ENCODE peak calls at places on chromosomes 4 and X, in nine cellular contexts. Q is HCT116, G is K562, E is A549, O is Panc1, S is SK-N-SH, D is GM23338, T is GM12878, N is HepG2. L is an unnamed sample.
A peak's percentile ranks its signal among the peaks of the same experiment; 100 is the strongest.

GRCh38 chr4:42570221-42570620 is 86.7 kb downstream of the ATP8A1 start:
- DNase-seq in E (no peak), O (no peak), Q (no peak), D (peak; percentile 4), G (no peak), N (no peak), S (no peak), T (no peak), L (no peak)

GRCh38 chrX:7908821-7909220 is 18.4 kb downstream of the PNPLA4 start:
- DNase-seq in N (no peak), E (no peak), D (no peak), G (no peak), O (no peak), S (no peak), T (no peak), Q (no peak), L (no peak)

GRCh38 chrX:131841496-131842410 is 181.3 kb upstream of the STK26 start:
- DNase-seq in Q (peak; percentile 40), S (peak; percentile 81), O (no peak), T (no peak), N (peak; percentile 50), G (peak; percentile 66), E (peak; percentile 66), D (peak; percentile 79), L (no peak)

GRCh38 chrX:71103110-71103983 is 3.2 kb downstream of the CXorf65 start:
- DNase-seq in N (no peak), O (no peak), S (peak; percentile 64), D (peak; percentile 80), G (peak; percentile 94), T (no peak), Q (no peak), E (no peak), L (no peak)

GRCh38 chr4:7747556-7747955 is 192.1 kb downstream of the AFAP1 start:
- DNase-seq in G (no peak), E (no peak), Q (no peak), S (no peak), N (no peak), O (no peak), D (no peak), T (no peak), L (no peak)

GRCh38 chr4:24164054-24164453 is 274.2 kb upstream of the PPARGC1A start:
- DNase-seq in Q (no peak), D (no peak), T (no peak), G (no peak), N (no peak), O (no peak), S (no peak), E (no peak), L (no peak)

GRCh38 chr4:158805628-158806471 is 37.0 kb downstream of the FNIP2 start:
- DNase-seq in E (no peak), N (no peak), D (no peak), G (no peak), S (peak; percentile 47), O (no peak), T (no peak), Q (no peak), L (peak; percentile 76)

GRCh38 chr4:1502501-1502886 is 96.3 kb upstream of the NKX1-1 start:
- DNase-seq in Q (no peak), S (no peak), N (no peak), O (no peak), E (no peak), D (no peak), G (no peak), T (no peak), L (no peak)

GRCh38 chr4:139188648-139189416 is 11.8 kb upstream of the ELF2 start:
- DNase-seq in G (peak; percentile 73), N (no peak), D (no peak), T (no peak), E (no peak), S (no peak), O (no peak), Q (no peak), L (peak; percentile 92)

GRCh38 chr4:18110099-18110498 is 88.5 kb upstream of the LCORL start:
- DNase-seq in G (no peak), S (no peak), E (no peak), N (peak; percentile 2), D (no peak), T (no peak), Q (no peak), O (no peak), L (no peak)

GRCh38 chr4:7788193-7788592 is 151.5 kb downstream of the AFAP1 start:
- DNase-seq in Q (no peak), D (peak; percentile 49), S (no peak), O (no peak), G (no peak), E (no peak), N (no peak), T (no peak), L (no peak)

GRCh38 chrX:130778773-130779172 is 124.2 kb downstream of the ENOX2 start:
- DNase-seq in G (no peak), D (no peak), O (no peak), E (no peak), S (no peak), Q (no peak), T (no peak), N (no peak), L (no peak)

GRCh38 chrX:38375888-38376287 is 23.5 kb downstream of the OTC start:
- DNase-seq in G (peak; percentile 4), D (peak; percentile 60), S (peak; percentile 14), E (peak; percentile 11), N (no peak), O (peak; percentile 7), Q (peak; percentile 0), T (no peak), L (no peak)

GRCh38 chrX:39214380-39215126 is 413.3 kb downstream of the MID1IP1 start:
- DNase-seq in N (no peak), O (no peak), G (no peak), T (no peak), D (no peak), S (no peak), Q (no peak), E (no peak), L (no peak)

GRCh38 chrX:136269921-136270320 is 18.7 kb upstream of the MAP7D3 start:
- DNase-seq in G (no peak), Q (no peak), T (no peak), S (no peak), D (no peak), N (no peak), O (no peak), E (no peak), L (no peak)

GRCh38 chr4:17613761-17614415 is 553 bp upstream of the MED28 start:
- DNase-seq in Q (no peak), N (peak; percentile 50), S (no peak), D (peak; percentile 33), E (no peak), G (no peak), O (peak; percentile 28), T (no peak), L (no peak)

GRCh38 chrX:115330498-115331138 is 41.1 kb downstream of the LUZP4 start:
- DNase-seq in Q (peak; percentile 44), N (peak; percentile 36), T (peak; percentile 40), O (peak; percentile 42), D (peak; percentile 70), S (peak; percentile 67), G (peak; percentile 41), E (peak; percentile 75), L (peak; percentile 17)

GRCh38 chr4:2805712-2806391 is 13.0 kb downstream of the SH3BP2 start:
- DNase-seq in E (no peak), Q (no peak), S (no peak), D (no peak), G (no peak), T (no peak), O (no peak), N (no peak), L (no peak)

GRCh38 chr4:137890802-137891201 is 351.3 kb downstream of the SLC7A11 start:
- DNase-seq in O (no peak), N (no peak), T (no peak), D (no peak), G (no peak), S (no peak), E (no peak), Q (no peak), L (no peak)

GRCh38 chrX:14676431-14676830 is 147.1 kb downstream of the GLRA2 start:
- DNase-seq in Q (no peak), N (no peak), T (no peak), S (no peak), D (no peak), E (no peak), G (no peak), O (no peak), L (no peak)
- TF ChIP-seq REST in Q (no peak), N (no peak), T (no peak), S (no peak), D (no peak), E (no peak), G (no peak), O (no peak), L (no peak)

DNA sequence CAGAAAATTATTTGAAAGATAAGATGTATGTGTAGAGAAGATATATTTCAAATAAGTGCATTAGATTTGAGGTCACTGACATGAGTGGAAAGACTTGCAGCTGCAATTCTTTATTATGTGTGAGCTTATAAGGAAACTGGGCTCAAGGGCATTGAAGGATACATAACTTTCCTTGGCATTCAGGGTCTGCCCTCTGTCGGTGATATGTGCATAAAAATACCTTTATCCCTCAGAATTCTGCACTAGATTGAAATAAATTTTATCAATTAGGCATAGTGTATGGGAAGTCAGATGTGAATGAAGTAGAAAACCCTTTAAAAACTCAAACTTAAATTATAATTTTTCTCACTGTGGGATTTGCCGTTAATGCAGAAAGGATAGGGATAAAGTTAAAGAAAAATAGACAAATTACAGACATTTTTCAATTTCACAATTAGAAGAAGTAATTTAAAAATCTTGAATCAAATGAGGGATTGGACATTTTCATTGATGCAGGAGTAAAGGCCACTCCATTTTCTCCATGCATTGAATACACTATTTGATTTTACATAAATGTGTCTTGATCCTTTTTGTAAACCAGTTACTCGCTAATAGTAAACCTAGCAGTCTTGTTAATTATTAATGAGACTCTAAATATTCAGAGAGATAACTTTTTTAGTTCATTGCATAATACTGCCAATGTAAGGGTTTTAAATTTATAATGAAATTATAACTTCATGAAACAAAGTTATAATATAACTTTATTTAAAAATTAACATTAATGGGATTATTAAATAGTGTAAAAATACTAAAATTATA is 21.0 kb upstream of the ETNPPL start:
- DNase-seq in E (peak; percentile 14), Q (peak; percentile 12), N (peak; percentile 12), G (no peak), S (no peak), O (no peak), D (no peak), T (no peak), L (no peak)
- TF ChIP-seq CTCF in E (peak; percentile 43), Q (peak; percentile 30), N (peak; percentile 48), G (peak; percentile 33), S (peak; percentile 46), O (no peak), D (peak; percentile 32), T (peak; percentile 14), L (no peak)

GRCh38 chrX:11558972-11559371 is 106.7 kb downstream of the ARHGAP6 start:
- DNase-seq in D (peak; percentile 48), S (peak; percentile 44), O (no peak), Q (peak; percentile 15), T (no peak), E (peak; percentile 44), N (peak; percentile 24), G (peak; percentile 61), L (peak; percentile 10)
- TF ChIP-seq REST in D (no peak), S (no peak), O (no peak), Q (no peak), T (no peak), E (no peak), N (no peak), G (no peak), L (no peak)

DNA sequence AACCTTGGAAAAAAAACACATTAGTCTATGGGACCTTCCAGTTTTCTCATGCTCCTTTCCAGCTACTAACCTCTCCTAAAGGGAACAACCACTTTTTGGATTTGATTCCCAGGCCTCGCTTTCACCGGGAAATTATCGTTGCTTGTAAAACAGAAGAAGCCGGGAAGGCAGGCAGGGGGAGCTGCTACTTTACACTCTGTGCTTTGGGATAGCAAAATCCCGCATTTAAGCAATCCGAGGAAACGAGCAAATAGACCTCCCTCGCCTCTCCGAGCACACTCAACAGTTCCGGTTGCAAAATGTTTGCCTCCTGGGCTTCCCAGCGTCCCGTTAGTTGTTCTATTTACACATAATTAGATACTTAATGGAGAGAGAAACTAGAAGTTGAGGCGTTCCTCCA is 1.2 kb downstream of the CD38 start:
- DNase-seq in N (peak; percentile 46), O (no peak), S (peak; percentile 73), D (peak; percentile 81), T (no peak), G (no peak), E (peak; percentile 75), Q (no peak), L (peak; percentile 55)
- TF ChIP-seq CTCF in N (peak; percentile 52), O (no peak), S (peak; percentile 30), D (peak; percentile 57), T (peak; percentile 35), G (peak; percentile 17), E (peak; percentile 40), Q (no peak), L (no peak)